ENCODE peak calls at places on chromosomes 13 and 19, in ten cellular contexts. V is aorta; S is nucleus accumbens; U is tibial nerve; E is NCI-H1092; Z is sigmoid colon; A is activated naive CD4-positive, alpha-beta T cell treated with anti-CD3 and anti-CD28 coated beads for 36 hours; I is NCI-H1436; F is EL; X is stimulated activated CD8-positive, alpha-beta memory T cell treated with anti-CD3 and anti-CD28 coated beads, Interleukin-4, amount 100 ng/mL, for 24 hours. B is an unnamed sample.

GRCh38 chr13:42272115-42272756 is at the start of gene AKAP11:
- DNase-seq in V (peak; percentile 70), S (peak; percentile 66), U (peak; percentile 26), E (peak; percentile 44), Z (peak; percentile 76), A (peak; percentile 51), I (no peak), F (peak; percentile 65), X (peak; percentile 41), B (peak; percentile 52)

GRCh38 chr19:31880283-31880682 is 465.1 kb upstream of the ZNF507 start:
- DNase-seq in V (no peak), S (no peak), U (no peak), E (no peak), Z (no peak), A (no peak), I (no peak), F (no peak), X (no peak), B (no peak)

GRCh38 chr13:113562085-113562749 is 22.3 kb upstream of the TFDP1 start:
- DNase-seq in V (no peak), S (peak; percentile 30), U (peak; percentile 66), E (peak; percentile 71), Z (no peak), A (peak; percentile 70), I (peak; percentile 70), F (peak; percentile 76), X (peak; percentile 43), B (peak; percentile 88)

GRCh38 chr19:4584670-4585460 is 25.4 kb upstream of the SEMA6B start:
- DNase-seq in V (no peak), S (no peak), U (no peak), E (no peak), Z (no peak), A (no peak), I (no peak), F (no peak), X (no peak), B (no peak)

GRCh38 chr19:17611462-17612244 is 56.2 kb downstream of the COLGALT1 start:
- DNase-seq in V (no peak), S (no peak), U (no peak), E (no peak), Z (no peak), A (no peak), I (no peak), F (no peak), X (no peak), B (no peak)

GRCh38 chr13:73945871-73946270 is 188.3 kb downstream of the KLF12 start:
- DNase-seq in V (peak; percentile 57), S (no peak), U (no peak), E (no peak), Z (peak; percentile 77), A (no peak), I (no peak), F (no peak), X (no peak), B (peak; percentile 48)

GRCh38 chr19:46076951-46077814 is 36.4 kb upstream of the IGFL4 start:
- DNase-seq in V (no peak), S (peak; percentile 70), U (peak; percentile 26), E (peak; percentile 79), Z (peak; percentile 73), A (peak; percentile 68), I (peak; percentile 89), F (peak; percentile 82), X (no peak), B (peak; percentile 92)

GRCh38 chr19:31387662-31388175 is 38.5 kb upstream of the TSHZ3 start:
- DNase-seq in V (no peak), S (no peak), U (no peak), E (no peak), Z (no peak), A (no peak), I (no peak), F (no peak), X (no peak), B (no peak)

GRCh38 chr19:38277969-38278680 is 13.8 kb downstream of the SPINT2 start:
- DNase-seq in V (peak; percentile 88), S (no peak), U (no peak), E (no peak), Z (no peak), A (no peak), I (no peak), F (peak; percentile 90), X (no peak), B (no peak)

GRCh38 chr19:18856385-18857126 is 24.8 kb downstream of the UPF1 start:
- DNase-seq in V (no peak), S (peak; percentile 43), U (no peak), E (no peak), Z (no peak), A (no peak), I (no peak), F (no peak), X (no peak), B (peak; percentile 83)

GRCh38 chr19:53647350-53647749 is 15.6 kb downstream of the DPRX start:
- DNase-seq in V (no peak), S (no peak), U (no peak), E (no peak), Z (no peak), A (no peak), I (no peak), F (no peak), X (no peak), B (no peak)

GRCh38 chr13:33185853-33186252 is 99.7 kb downstream of the STARD13 start:
- DNase-seq in V (no peak), S (no peak), U (no peak), E (no peak), Z (no peak), A (no peak), I (no peak), F (no peak), X (no peak), B (no peak)

GRCh38 chr19:54449701-54450069 is 686 bp downstream of the LENG8 start:
- DNase-seq in V (no peak), S (no peak), U (no peak), E (no peak), Z (no peak), A (no peak), I (no peak), F (no peak), X (no peak), B (no peak)

GRCh38 chr19:16462757-16463250 is 9.0 kb downstream of the EPS15L1 start:
- DNase-seq in V (no peak), S (no peak), U (no peak), E (no peak), Z (no peak), A (no peak), I (no peak), F (peak; percentile 21), X (no peak), B (no peak)

GRCh38 chr13:109160887-109161669 is 531.7 kb downstream of the MYO16 start:
- DNase-seq in V (no peak), S (no peak), U (no peak), E (no peak), Z (no peak), A (no peak), I (no peak), F (peak; percentile 9), X (no peak), B (no peak)

GRCh38 chr13:29005035-29005434 is 184.9 kb downstream of the MTUS2 start:
- DNase-seq in V (no peak), S (no peak), U (no peak), E (no peak), Z (no peak), A (no peak), I (no peak), F (no peak), X (no peak), B (no peak)

GRCh38 chr13:50319603-50320296 is 304.5 kb downstream of the KCNRG start:
- DNase-seq in V (no peak), S (no peak), U (no peak), E (no peak), Z (no peak), A (no peak), I (no peak), F (peak; percentile 42), X (no peak), B (no peak)

GRCh38 chr19:29267701-29268100 is 54.8 kb upstream of the UQCRFS1 start:
- DNase-seq in V (no peak), S (no peak), U (no peak), E (no peak), Z (no peak), A (no peak), I (no peak), F (no peak), X (no peak), B (peak; percentile 28)

GRCh38 chr19:40604647-40605200 is 3.6 kb downstream of the LTBP4 start:
- DNase-seq in V (no peak), S (no peak), U (no peak), E (no peak), Z (peak; percentile 79), A (no peak), I (no peak), F (no peak), X (no peak), B (no peak)

B was measured in Ammon's horn.